ENCODE peak calls at places on chromosomes 12 and 14, in six cellular contexts. D is colonic mucosa, N is fibroblast of pulmonary artery, U is esophagus squamous epithelium, A is hepatocyte, S is cardiac muscle cell. O is an unnamed sample.

GRCh38 chr12:75814856-75815754 is 216.5 kb downstream of the PHLDA1 start:
- DNase-seq in S (peak; percentile 97), U (no peak), A (peak; percentile 86), D (no peak), N (peak; percentile 98), O (no peak)

GRCh38 chr12:53703746-53704145 is 23.5 kb downstream of the CALCOCO1 start:
- DNase-seq in A (no peak), N (no peak), U (no peak), S (peak; percentile 28), D (no peak), O (no peak)

GRCh38 chr14:100308112-100308792 is 2.0 kb upstream of the SLC25A29 start:
- DNase-seq in N (no peak), U (no peak), S (no peak), A (no peak), D (no peak), O (no peak)

GRCh38 chr12:131390408-131391100 is 320.3 kb upstream of the SFSWAP start:
- DNase-seq in U (no peak), N (no peak), S (no peak), D (no peak), A (peak; percentile 71), O (no peak)

GRCh38 chr14:63224196-63224595 is 20.0 kb downstream of the RHOJ start:
- DNase-seq in U (no peak), A (peak; percentile 17), N (no peak), D (no peak), S (peak; percentile 31), O (no peak)

GRCh38 chr12:122527478-122527944 is 462 bp downstream of the KNTC1 start:
- DNase-seq in U (no peak), A (peak; percentile 21), S (no peak), D (peak; percentile 38), N (no peak), O (no peak)

GRCh38 chr12:2764398-2764797 is 30.4 kb upstream of the FKBP4 start:
- DNase-seq in S (no peak), U (no peak), A (no peak), D (peak; percentile 38), N (no peak), O (no peak)

GRCh38 chr14:39291739-39292138 is 58.0 kb downstream of the MIA2 start:
- DNase-seq in N (no peak), U (no peak), A (no peak), S (no peak), D (no peak), O (no peak)

GRCh38 chr14:55052259-55052930 is 948 bp downstream of the MAPK1IP1L start:
- DNase-seq in U (no peak), A (peak; percentile 23), S (peak; percentile 54), N (peak; percentile 51), D (no peak), O (no peak)

GRCh38 chr14:97706814-97707213 is 909.6 kb downstream of the VRK1 start:
- DNase-seq in A (no peak), D (no peak), N (no peak), U (no peak), S (no peak), O (no peak)

GRCh38 chr14:52801014-52801708 is 9.8 kb upstream of the GNPNAT1 start:
- DNase-seq in S (peak; percentile 58), A (no peak), D (no peak), N (peak; percentile 71), U (no peak), O (no peak)

GRCh38 chr12:15701212-15701611 is 88.0 kb downstream of the EPS8 start:
- DNase-seq in U (no peak), N (peak; percentile 56), D (no peak), S (peak; percentile 61), A (no peak), O (no peak)

GRCh38 chr14:54794796-54795195 is 107.8 kb downstream of the GCH1 start:
- DNase-seq in A (no peak), N (no peak), U (no peak), S (no peak), D (no peak), O (no peak)

GRCh38 chr12:24109381-24110039 is 160.0 kb upstream of the SOX5 start:
- DNase-seq in S (peak; percentile 25), D (no peak), N (peak; percentile 38), U (no peak), A (peak; percentile 33), O (peak; percentile 39)

GRCh38 chr14:22837059-22837749 is 819 bp downstream of the MMP14 start:
- DNase-seq in D (peak; percentile 65), S (peak; percentile 70), A (peak; percentile 79), U (no peak), N (peak; percentile 59), O (no peak)

GRCh38 chr12:17577405-17577804 is 512.6 kb downstream of the RERGL start:
- DNase-seq in A (no peak), U (no peak), S (no peak), N (no peak), D (no peak), O (no peak)

GRCh38 chr12:108115746-108116125 is 13.4 kb upstream of the WSCD2 start:
- DNase-seq in A (no peak), U (no peak), S (no peak), D (no peak), N (no peak), O (no peak)

GRCh38 chr14:55508676-55509075 is 68.3 kb upstream of the TBPL2 start:
- DNase-seq in D (no peak), S (no peak), A (no peak), N (peak; percentile 3), U (no peak), O (no peak)

GRCh38 chr14:105982664-105983063 is 456.3 kb downstream of the TMEM121 start:
- DNase-seq in N (no peak), A (no peak), D (no peak), U (no peak), S (no peak), O (no peak)

GRCh38 chr14:89013098-89013504 is 188.7 kb downstream of the TTC8 start:
- DNase-seq in N (peak; percentile 42), U (no peak), S (peak; percentile 50), A (peak; percentile 70), D (peak; percentile 82), O (no peak)

GRCh38 chr12:132560421-132560830 is 50.0 kb downstream of the LRCOL1 start:
- DNase-seq in N (no peak), U (no peak), S (no peak), D (peak; percentile 45), A (peak; percentile 58), O (no peak)

GRCh38 chr12:72030272-72030671 is 91.6 kb downstream of the TPH2 start:
- DNase-seq in D (no peak), S (no peak), A (no peak), U (no peak), N (no peak), O (no peak)

GRCh38 chr14:20970983-20971704 is 15.9 kb downstream of the RNASE2 start:
- DNase-seq in U (no peak), D (peak; percentile 82), N (peak; percentile 90), S (peak; percentile 93), A (peak; percentile 94), O (peak; percentile 27)
- H3K4me3 ChIP-seq in U (peak overlapping the region; percentile 75), D (peak overlapping the region; percentile 50), N (peak overlapping the region; percentile 72), S (peak overlapping the region; percentile 56), A (peak overlapping the region; percentile 51), O (peak overlapping the region; percentile 49)

GRCh38 chr14:69260979-69261605 is 1.1 kb downstream of the GALNT16 start:
- DNase-seq in N (no peak), A (peak; percentile 76), S (no peak), U (no peak), D (peak; percentile 29), O (no peak)

GRCh38 chr14:69260246-69260978 is 454 bp downstream of the GALNT16 start:
- DNase-seq in N (no peak), A (peak; percentile 61), U (no peak), S (peak; percentile 19), D (no peak), O (no peak)

GRCh38 chr14:69261761-69262331 is 1.9 kb downstream of the GALNT16 start:
- DNase-seq in A (peak; percentile 64), S (no peak), N (no peak), D (peak; percentile 33), U (no peak), O (no peak)

GRCh38 chr14:69259176-69259530 is 805 bp upstream of the GALNT16 start:
- DNase-seq in D (no peak), U (no peak), A (no peak), S (no peak), N (no peak), O (no peak)

GRCh38 chr14:69259531-69260245 is at the start of gene GALNT16:
- DNase-seq in S (peak; percentile 33), U (no peak), D (peak; percentile 29), N (no peak), A (peak; percentile 63), O (no peak)
- TF ChIP-seq CTCF in S (peak; percentile 26), U (no peak), D (no peak), N (no peak), A (peak; percentile 39), O (no peak)

GRCh38 chr12:90211017-90211416 is 502.4 kb upstream of the ATP2B1 start:
- DNase-seq in D (no peak), S (peak; percentile 25), U (no peak), A (peak; percentile 19), N (peak; percentile 52), O (no peak)
- H3K4me3 ChIP-seq in D (no peak overlapping the region), S (no peak overlapping the region), U (no peak overlapping the region), A (no peak overlapping the region), N (no peak overlapping the region), O (no peak overlapping the region)

DNA sequence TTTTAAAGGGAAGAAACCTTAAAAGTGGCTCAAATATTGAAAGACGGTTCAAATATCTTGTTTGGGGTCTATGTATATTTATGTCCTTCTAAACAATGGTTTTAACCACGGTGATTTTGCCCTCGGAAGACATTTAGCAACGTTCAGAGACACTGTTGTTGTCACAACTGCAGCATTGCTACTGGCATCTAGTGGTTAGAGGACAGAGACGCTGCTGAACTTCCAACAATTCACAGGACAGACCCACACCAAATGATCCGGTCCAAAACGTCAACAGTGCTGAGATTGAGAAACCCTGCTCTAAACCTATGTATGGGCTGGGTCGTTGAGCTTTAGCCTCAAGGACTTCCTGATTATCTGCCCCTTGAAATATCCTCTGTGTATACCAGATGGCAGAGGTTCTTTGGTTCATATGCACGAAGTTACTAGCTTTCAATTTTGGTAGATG is 1.7 kb downstream of the ANGEL1 start:
- DNase-seq in A (peak; percentile 44), N (peak; percentile 66), S (peak; percentile 60), D (peak; percentile 35), U (no peak), O (peak; percentile 15)
- TF ChIP-seq CTCF in A (peak; percentile 47), N (peak; percentile 74), S (peak; percentile 58), D (no peak), U (no peak), O (peak; percentile 64)